ENCODE peak calls at places on chromosomes 3 and 15, in four cellular contexts. T is K562, L is HepG2, D is GM12878. G is an unnamed sample.

GRCh38 chr3:183845608-183846288 is 20.4 kb upstream of the MAP6D1 start:
- DNase-seq in T (no peak), L (no peak), D (no peak), G (no peak)

GRCh38 chr3:65170357-65171090 is 482.7 kb upstream of the ADAMTS9 start:
- DNase-seq in T (no peak), L (no peak), D (no peak), G (no peak)

GRCh38 chr3:24447836-24448235 is 46.8 kb downstream of the THRB start:
- DNase-seq in T (no peak), L (no peak), D (no peak), G (no peak)

GRCh38 chr3:64190517-64191515 is 34.5 kb downstream of the PRICKLE2 start:
- DNase-seq in T (no peak), L (no peak), D (no peak), G (no peak)

GRCh38 chr15:74530771-74531143 is 10.3 kb upstream of the ARID3B start:
- DNase-seq in T (no peak), L (no peak), D (no peak), G (no peak)

GRCh38 chr15:63984331-63984730 is 62.0 kb downstream of the DAPK2 start:
- DNase-seq in T (no peak), L (no peak), D (no peak), G (no peak)

GRCh38 chr3:126340943-126341754 is 16.1 kb downstream of the KLF15 start:
- DNase-seq in T (no peak), L (peak; percentile 47), D (no peak), G (peak; percentile 4)

GRCh38 chr3:55750525-55750924 is 263.4 kb upstream of the WNT5A start:
- DNase-seq in T (no peak), L (no peak), D (no peak), G (no peak)

GRCh38 chr3:161660706-161661105 is 164.1 kb downstream of the OTOL1 start:
- DNase-seq in T (no peak), L (no peak), D (no peak), G (no peak)

GRCh38 chr3:5011555-5012256 is 32.5 kb downstream of the BHLHE40 start:
- DNase-seq in T (peak; percentile 53), L (no peak), D (peak; percentile 71), G (no peak)

GRCh38 chr3:129001817-129002572 is 891 bp downstream of the EFCC1 start:
- DNase-seq in T (no peak), L (no peak), D (no peak), G (peak; percentile 60)

GRCh38 chr15:79811406-79812405 is 85.1 kb downstream of the MTHFS start:
- DNase-seq in T (no peak), L (no peak), D (no peak), G (no peak)

GRCh38 chr3:113092746-113093145 is 102.0 kb downstream of the GTPBP8 start:
- DNase-seq in T (no peak), L (no peak), D (no peak), G (no peak)

GRCh38 chr3:113100063-113100462 is 109.3 kb downstream of the GTPBP8 start:
- DNase-seq in T (no peak), L (no peak), D (no peak), G (no peak)

GRCh38 chr3:113094514-113094913 is 103.7 kb downstream of the GTPBP8 start:
- DNase-seq in T (no peak), L (no peak), D (no peak), G (no peak)

GRCh38 chr3:113096158-113096893 is 105.5 kb downstream of the GTPBP8 start:
- DNase-seq in T (no peak), L (no peak), D (no peak), G (no peak)

GRCh38 chr3:113097821-113098516 is 107.2 kb downstream of the GTPBP8 start:
- DNase-seq in T (no peak), L (peak; percentile 56), D (no peak), G (no peak)
- TF ChIP-seq NR2C2 in T (no peak), L (no peak), D (no peak), G (no peak)

DNA sequence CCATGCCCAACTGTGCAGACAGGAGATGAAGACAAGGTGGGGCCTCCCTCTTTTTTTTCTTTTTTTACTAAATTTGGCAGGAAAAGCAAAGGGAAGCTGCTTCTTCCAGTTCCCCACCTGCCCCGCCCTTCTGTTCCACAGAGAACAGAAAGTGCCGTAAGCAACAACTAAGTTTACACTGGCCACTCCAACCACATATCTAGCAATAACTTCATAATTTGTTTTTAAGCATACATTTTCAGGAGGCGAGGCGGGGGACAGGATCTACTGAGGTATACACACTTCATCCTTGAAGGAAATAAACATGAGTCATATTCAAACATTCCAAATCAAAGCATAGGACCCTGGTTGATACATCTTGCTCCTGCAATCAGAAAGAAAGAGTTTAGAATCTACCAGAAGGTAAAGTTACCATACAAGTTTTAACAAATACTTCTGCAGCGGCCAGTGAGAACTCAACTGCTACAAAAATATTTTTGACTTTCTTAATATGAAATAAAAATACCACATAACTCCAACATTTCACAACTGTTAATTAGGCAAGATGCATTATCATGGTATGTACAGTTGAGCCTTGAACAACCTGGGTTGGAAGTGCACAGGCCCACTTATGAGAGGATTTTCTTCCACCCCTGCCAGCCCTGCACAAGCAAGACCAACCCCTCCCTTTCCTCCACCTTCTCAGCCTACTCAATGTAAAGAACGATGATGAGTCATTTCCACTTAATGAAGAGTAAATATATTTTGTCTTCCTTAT is 50.7 kb downstream of the FOXP1 start:
- DNase-seq in T (no peak), L (no peak), D (no peak), G (no peak)
- TF ChIP-seq NR2C2 in T (no peak), L (no peak), D (no peak), G (no peak)

DNA sequence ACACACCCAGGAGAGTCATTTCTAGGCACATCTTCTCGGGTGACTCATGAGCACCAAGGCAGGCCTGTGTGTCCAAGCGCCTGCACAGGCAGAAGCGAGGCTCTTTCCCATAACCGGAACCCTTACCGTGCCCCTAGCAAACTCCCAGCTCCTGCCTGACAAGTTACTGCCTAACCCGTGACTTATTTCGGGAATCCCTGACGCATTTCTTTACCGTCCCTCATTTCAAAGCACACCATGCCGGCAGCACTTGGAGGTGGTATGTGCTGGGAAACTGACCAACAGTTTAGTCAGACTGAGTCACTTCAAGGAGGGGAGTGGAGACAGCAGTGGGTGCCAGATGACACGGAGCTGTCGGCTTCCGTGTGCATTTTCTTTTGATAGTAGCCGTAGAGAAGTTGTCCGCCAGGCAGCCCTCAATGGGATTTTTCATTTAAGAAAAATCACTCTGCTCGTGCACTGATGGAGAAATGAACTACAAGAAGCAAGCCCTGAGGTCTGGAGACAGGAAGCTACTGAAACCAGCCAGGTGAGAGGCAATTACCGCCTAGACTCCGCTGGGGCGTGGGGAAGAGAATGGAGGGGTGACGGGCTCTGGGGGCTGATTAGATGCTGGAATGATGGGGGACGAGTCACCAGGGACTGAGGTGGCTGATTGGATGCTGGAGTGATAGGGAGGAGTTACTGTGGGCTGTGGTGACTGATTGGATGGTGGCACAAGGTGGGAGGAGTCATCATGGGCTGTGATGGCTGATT is 17.2 kb upstream of the HRH1 start:
- DNase-seq in T (peak; percentile 79), L (peak; percentile 40), D (no peak), G (no peak)
- TF ChIP-seq NR2C2 in T (no peak), L (no peak), D (no peak), G (no peak)

DNA sequence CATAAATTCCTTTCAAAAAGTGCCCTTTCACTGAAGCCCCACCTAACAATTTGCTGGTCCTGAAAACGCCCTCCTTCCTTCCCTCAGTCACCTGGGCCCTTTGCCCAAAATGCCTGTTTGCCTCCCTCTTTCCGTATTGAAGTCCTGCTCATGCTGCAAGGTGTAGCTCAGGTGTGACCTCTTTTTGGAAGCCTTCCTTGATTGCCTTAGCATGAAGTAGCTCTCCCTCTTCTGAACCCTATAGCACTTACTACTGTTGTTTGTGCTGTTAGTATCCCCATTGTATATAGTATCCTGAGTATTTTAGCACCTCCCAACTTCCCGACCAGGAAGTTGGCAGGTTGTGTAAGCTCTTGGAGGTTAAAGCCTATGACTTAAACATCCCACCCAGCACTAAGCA is 1.7 kb downstream of the PLS1 start:
- DNase-seq in T (no peak), L (no peak), D (no peak), G (no peak)
- TF ChIP-seq NR2C2 in T (no peak), L (no peak), D (no peak), G (no peak)

DNA sequence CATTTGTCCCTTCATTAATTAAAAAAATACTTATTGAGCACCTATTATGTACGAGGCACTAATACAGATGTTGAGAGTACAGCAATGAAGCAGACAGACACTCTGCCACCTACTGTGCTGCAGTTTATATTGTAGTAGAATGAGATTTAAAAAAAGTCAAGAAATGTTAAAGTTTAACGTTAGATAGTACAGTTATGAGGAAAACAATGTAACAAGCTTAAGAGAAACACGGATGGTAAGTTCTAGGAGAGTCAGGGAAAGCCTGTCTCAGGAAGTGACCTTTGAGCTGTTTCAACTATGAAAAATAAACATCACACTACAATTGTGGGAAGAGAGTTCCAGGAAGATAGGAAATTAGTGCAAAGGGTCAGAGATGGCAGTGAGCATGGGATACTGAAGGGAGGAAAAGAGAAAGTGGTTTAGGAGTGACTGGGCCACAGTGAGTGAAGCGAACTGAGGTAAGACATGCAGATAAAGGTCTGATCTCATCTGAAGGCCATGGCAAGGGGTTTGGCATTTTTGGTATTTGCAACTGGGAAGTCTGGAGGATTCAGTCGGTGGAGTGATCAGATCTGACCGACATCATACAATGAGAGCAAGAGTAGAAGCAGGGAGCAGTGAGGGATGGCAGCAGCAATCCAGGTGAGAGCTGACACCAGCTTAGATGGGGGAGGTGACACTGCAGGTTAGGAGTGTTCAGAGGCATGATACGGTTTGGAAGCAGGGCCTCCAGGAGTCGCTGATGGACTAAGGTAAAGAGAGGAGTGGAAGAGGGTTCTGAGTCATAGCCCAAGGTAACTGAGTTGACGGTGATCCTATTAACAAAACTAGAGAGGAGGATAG is 28.5 kb downstream of the PLSCR4 start:
- DNase-seq in T (no peak), L (peak; percentile 97), D (no peak), G (peak; percentile 46)
- TF ChIP-seq NR2C2 in T (no peak), L (peak; percentile 62), D (no peak), G (no peak)

DNA sequence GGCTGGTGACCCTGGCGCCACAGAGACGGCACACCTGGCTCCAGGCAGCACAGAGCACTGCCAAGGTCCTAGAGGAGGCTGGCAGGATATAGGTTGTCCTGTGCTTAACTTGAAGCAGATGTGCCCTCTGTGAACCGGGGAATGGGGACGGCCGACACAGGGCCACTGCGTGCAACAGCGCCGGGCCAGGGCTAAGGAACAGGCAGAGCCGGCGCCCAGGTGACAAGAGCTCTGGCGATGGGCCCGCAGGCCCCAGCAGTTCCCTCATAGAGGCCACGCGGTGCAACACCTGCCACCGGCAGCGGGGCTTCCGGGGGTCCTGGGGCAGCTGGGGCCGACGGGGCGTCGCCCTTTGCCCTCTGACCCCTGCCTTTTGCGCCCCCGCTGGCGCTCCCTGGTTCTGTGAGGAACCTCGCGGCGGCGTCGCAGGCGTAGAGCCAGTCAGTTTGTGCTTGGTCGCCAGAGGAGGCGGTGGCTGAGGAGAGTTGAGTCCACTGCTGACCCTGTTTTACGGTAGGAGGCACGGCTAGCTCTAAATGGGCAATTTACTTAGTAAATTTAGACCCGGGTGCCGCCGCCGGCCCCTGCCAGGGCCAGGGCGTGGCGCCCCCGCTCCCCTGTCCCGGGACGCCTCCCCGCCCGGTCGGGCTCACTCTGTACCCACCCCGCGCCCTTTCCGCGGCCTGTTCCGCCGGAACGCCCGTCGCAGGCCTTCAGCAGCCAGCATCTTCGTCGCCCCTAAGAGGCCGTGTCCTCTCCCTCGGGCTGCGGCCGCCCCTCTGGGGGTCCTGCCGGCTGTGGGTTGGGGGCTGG is at the start of gene NPAP1:
- DNase-seq in T (no peak), L (no peak), D (no peak), G (no peak)
- TF ChIP-seq NR2C2 in T (peak; percentile 89), L (no peak), D (no peak), G (no peak)

DNA sequence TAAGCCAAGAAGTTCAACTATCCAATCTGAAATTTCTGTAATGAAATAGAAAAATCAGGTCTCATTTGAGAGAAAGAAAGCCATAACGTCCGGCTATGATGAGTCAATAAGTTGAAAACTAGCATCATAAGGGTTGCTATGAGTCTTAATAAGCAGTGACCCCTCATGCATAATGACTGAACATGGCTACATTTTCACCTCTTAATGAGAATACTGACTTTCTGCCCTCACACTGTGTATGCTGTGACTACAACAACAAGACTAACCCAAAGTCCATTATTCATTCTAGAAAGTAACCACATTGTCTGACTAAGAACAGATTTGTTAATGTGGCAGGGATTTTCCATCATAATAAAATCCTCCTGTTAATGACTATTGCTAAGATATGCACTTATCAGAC is 884.0 kb upstream of the CADM2 start:
- DNase-seq in T (no peak), L (no peak), D (peak; percentile 8), G (no peak)
- TF ChIP-seq NR2C2 in T (no peak), L (no peak), D (no peak), G (no peak)